ENCODE peak calls at places on chromosomes 16 and 17, in six cellular contexts. P is AG04450, Q is CD14-positive monocyte, Y is IMR-90, W is adrenal gland, Z is AG04449. M is an unnamed sample.
A peak's percentile ranks its signal among the peaks of the same experiment; 100 is the strongest.

GRCh38 chr17:14510136-14510535 is 209.3 kb downstream of the HS3ST3B1 start:
- DNase-seq in Y (peak; percentile 11), Q (no peak), W (no peak), P (no peak), Z (no peak), M (no peak)

GRCh38 chr16:4176794-4177438 is 60.7 kb upstream of the ADCY9 start:
- DNase-seq in Q (no peak), W (peak; percentile 27), Y (peak; percentile 73), Z (no peak), P (no peak), M (no peak)

GRCh38 chr16:65414284-65414984 is 292.6 kb upstream of the CDH11 start:
- DNase-seq in W (peak; percentile 69), P (peak; percentile 29), Y (peak; percentile 87), Q (no peak), Z (peak; percentile 49), M (no peak)

GRCh38 chr17:1495265-1495664 is 2.8 kb upstream of the MYO1C start:
- DNase-seq in W (no peak), Q (no peak), Y (no peak), Z (no peak), P (no peak), M (no peak)

GRCh38 chr16:84999200-84999599 is 12.1 kb downstream of the ZDHHC7 start:
- DNase-seq in Q (no peak), Z (no peak), Y (peak; percentile 56), P (no peak), W (no peak), M (no peak)

GRCh38 chr16:3997231-3997841 is 116.8 kb upstream of the CREBBP start:
- DNase-seq in P (no peak), Z (no peak), Y (no peak), W (no peak), Q (no peak), M (no peak)

GRCh38 chr17:47703191-47703591 is 9.2 kb downstream of the TBKBP1 start:
- DNase-seq in Z (no peak), W (no peak), Y (no peak), Q (peak; percentile 47), P (no peak), M (no peak)

GRCh38 chr17:78779848-78780247 is 2.2 kb downstream of the CYTH1 start:
- DNase-seq in Q (no peak), W (peak; percentile 29), Z (no peak), P (no peak), Y (no peak), M (no peak)

GRCh38 chr17:9676084-9676483 is 30.8 kb downstream of the USP43 start:
- DNase-seq in Q (no peak), W (no peak), Z (no peak), Y (no peak), P (no peak), M (no peak)

GRCh38 chr16:25176136-25176535 is 40.6 kb upstream of the AQP8 start:
- DNase-seq in Z (no peak), Y (no peak), P (no peak), W (peak; percentile 18), Q (no peak), M (no peak)

GRCh38 chr16:47716571-47716970 is 255.4 kb downstream of the PHKB start:
- DNase-seq in Z (no peak), Q (no peak), Y (no peak), P (no peak), W (no peak), M (no peak)

GRCh38 chr17:4448197-4448980 is 14.6 kb downstream of the SPNS3 start:
- DNase-seq in Z (no peak), P (no peak), Y (no peak), W (no peak), Q (no peak), M (no peak)

GRCh38 chr17:50575581-50576210 is 15.2 kb downstream of the CACNA1G start:
- DNase-seq in Z (no peak), Y (no peak), W (no peak), P (no peak), Q (no peak), M (no peak)

GRCh38 chr16:77784441-77785356 is 3.7 kb upstream of the VAT1L start:
- DNase-seq in W (no peak), P (no peak), Z (no peak), Y (no peak), Q (no peak), M (no peak)
- TF ChIP-seq CTCF in W (no peak), P (peak; percentile 44), Z (peak; percentile 35), Y (peak; percentile 28), Q (peak; percentile 33), M (no peak)

GRCh38 chr16:6957676-6958075 is 375.0 kb upstream of the RBFOX1 start:
- DNase-seq in W (no peak), Q (no peak), Z (no peak), Y (no peak), P (no peak), M (no peak)
- TF ChIP-seq CTCF in W (no peak), Q (no peak), Z (no peak), Y (no peak), P (no peak), M (no peak)

DNA sequence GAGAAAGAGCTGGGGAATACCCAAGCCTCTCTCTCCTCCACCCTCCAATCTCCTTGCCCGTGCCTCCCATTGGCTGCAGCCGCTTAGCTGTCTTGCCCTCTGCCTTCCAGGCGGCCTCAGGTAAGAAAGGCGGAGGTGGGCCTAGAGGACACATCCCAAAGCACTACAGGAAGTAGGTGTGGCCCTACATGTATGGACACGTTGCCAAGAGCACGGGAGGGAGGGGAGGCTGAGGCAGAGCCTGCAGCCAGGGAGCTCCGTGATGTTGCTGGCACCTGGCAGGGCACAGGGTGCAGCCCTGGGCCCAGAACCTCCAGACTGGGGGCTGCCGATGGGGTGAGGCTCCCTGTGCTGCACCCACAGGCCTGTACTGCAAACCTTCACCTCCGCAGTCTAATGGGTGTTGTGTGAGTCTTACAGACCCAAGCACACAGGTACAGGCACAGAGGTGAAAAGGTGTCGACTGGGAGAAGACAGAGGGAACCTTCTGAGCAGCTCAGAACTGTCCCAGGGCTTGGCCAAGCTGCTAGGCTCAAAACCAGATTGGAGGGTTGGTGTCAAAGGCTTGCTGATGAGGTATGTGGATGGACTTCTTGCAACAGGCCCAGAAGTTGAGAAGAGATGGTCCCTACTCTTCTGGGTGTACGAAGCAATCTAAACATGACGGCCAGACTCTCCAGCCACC is 23.5 kb upstream of the FOXK2 start:
- DNase-seq in P (no peak), Z (no peak), Y (no peak), W (no peak), Q (no peak), M (no peak)
- TF ChIP-seq CTCF in P (no peak), Z (no peak), Y (no peak), W (no peak), Q (no peak), M (no peak)

GRCh38 chr17:16352838-16353701 is at the start of gene CENPV:
- DNase-seq in Z (no peak), W (peak; percentile 37), Q (no peak), P (no peak), Y (peak; percentile 34), M (peak; percentile 56)
- TF ChIP-seq CTCF in Z (no peak), W (no peak), Q (peak; percentile 12), P (peak; percentile 7), Y (peak; percentile 37), M (no peak)

GRCh38 chr17:17849147-17849820 is 12.5 kb upstream of the SREBF1 start:
- DNase-seq in P (no peak), Q (no peak), Y (no peak), Z (no peak), W (peak; percentile 85), M (no peak)

GRCh38 chr17:17851101-17851500 is 14.3 kb upstream of the SREBF1 start:
- DNase-seq in P (no peak), Q (no peak), Z (no peak), Y (no peak), W (no peak), M (no peak)

GRCh38 chr17:17851603-17852002 is 14.8 kb upstream of the SREBF1 start:
- DNase-seq in P (no peak), Z (no peak), W (no peak), Y (no peak), Q (no peak), M (no peak)

GRCh38 chr17:17848311-17848710 is 11.5 kb upstream of the SREBF1 start:
- DNase-seq in P (no peak), Z (no peak), Q (no peak), W (no peak), Y (no peak), M (no peak)

DNA sequence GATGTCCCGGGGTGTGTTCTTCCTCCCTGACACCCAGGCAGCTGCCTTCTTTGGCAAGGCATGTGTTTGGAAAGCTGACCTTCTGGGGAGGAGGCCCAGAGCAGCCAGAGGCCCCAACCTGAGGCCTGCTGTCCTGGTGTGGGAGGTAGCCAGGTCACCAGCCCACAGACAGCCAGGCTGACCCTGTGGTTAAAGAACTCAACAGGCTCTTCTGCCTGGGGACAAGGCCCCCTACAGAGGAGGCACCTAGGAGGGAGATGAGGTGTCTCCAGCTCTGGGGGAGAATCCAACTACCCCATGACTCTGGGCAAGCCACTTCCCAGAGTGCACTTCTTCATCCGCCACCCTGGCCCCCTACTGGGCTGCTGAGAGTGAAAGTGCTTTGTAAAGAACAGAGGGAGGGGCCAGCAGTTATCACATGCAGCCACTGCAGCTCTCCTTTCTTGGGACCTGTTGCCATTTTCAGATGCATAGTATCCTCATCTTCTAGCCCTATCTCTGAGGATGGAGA is 13.1 kb upstream of the SREBF1 start:
- DNase-seq in W (no peak), Y (peak; percentile 43), Q (peak; percentile 71), Z (no peak), P (no peak), M (no peak)
- TF ChIP-seq CTCF in W (peak; percentile 44), Y (peak; percentile 34), Q (peak; percentile 27), Z (peak; percentile 30), P (peak; percentile 40), M (no peak)